ENCODE peak calls at places on chromosomes 5 and 9, in seven cellular contexts. M is heart left ventricle, C is H54, J is testis, V is H1, L is endothelial cell of umbilical vein, I is IMR-90. H is an unnamed sample.

GRCh38 chr5:137344723-137345322 is 154.3 kb downstream of the SPOCK1 start:
- DNase-seq in C (peak), I (peak), J (peak), L (peak), V (peak), M (no peak), H (peak)

GRCh38 chr9:15606667-15607472 is 54.0 kb downstream of the CCDC171 start:
- DNase-seq in M (no peak), C (peak), L (peak), V (no peak), I (peak), J (no peak), H (peak)

GRCh38 chr5:14685757-14686156 is 21.2 kb downstream of the OTULIN start:
- DNase-seq in L (peak), C (peak), V (no peak), I (peak), J (peak), M (no peak), H (peak)

GRCh38 chr9:96450613-96451544 is 910 bp downstream of the HABP4 start:
- DNase-seq in L (peak), I (peak), V (no peak), M (peak), C (peak), J (peak), H (peak)

GRCh38 chr5:120464627-120465280 is 654 bp downstream of the PRR16 start:
- DNase-seq in V (no peak), L (peak), I (peak), C (no peak), J (peak), M (peak), H (peak)

GRCh38 chr5:2517451-2517850 is 234.0 kb downstream of the IRX2 start:
- DNase-seq in M (no peak), C (no peak), J (no peak), I (no peak), V (no peak), L (no peak), H (no peak)

GRCh38 chr5:72478276-72478675 is 28.9 kb downstream of the ZNF366 start:
- DNase-seq in M (no peak), V (no peak), L (no peak), J (no peak), I (no peak), C (no peak), H (no peak)

GRCh38 chr9:20981486-20981885 is 50.0 kb downstream of the HACD4 start:
- DNase-seq in V (no peak), J (no peak), M (no peak), C (peak), I (peak), L (peak), H (no peak)

GRCh38 chr5:45521067-45521466 is 175.1 kb downstream of the HCN1 start:
- DNase-seq in M (no peak), L (peak), C (peak), J (peak), I (peak), V (peak), H (peak)

GRCh38 chr9:4540425-4540824 is 50.2 kb downstream of the SLC1A1 start:
- DNase-seq in C (no peak), V (no peak), M (no peak), L (no peak), I (no peak), J (no peak), H (no peak)

GRCh38 chr5:96562614-96563013 is 99.6 kb upstream of the CAST start:
- DNase-seq in I (peak), L (peak), J (no peak), M (no peak), V (no peak), C (peak), H (no peak)

GRCh38 chr5:122403965-122404364 is 91.9 kb downstream of the SNCAIP start:
- DNase-seq in L (no peak), M (no peak), V (no peak), I (peak), J (no peak), C (no peak), H (no peak)

GRCh38 chr9:274101-274500 is 59.4 kb downstream of the DOCK8 start:
- DNase-seq in J (no peak), L (no peak), I (no peak), M (no peak), C (no peak), V (no peak), H (no peak)

GRCh38 chr9:75378036-75378435 is 289.7 kb downstream of the OSTF1 start:
- DNase-seq in L (no peak), J (peak), M (peak), V (no peak), I (no peak), C (no peak), H (no peak)

GRCh38 chr9:114033397-114034103 is 44.5 kb downstream of the AMBP start:
- DNase-seq in L (peak), J (no peak), I (no peak), M (no peak), V (no peak), C (no peak), H (peak)

GRCh38 chr5:67147768-67148167 is 48.8 kb downstream of the CD180 start:
- DNase-seq in L (no peak), V (no peak), M (no peak), J (no peak), I (peak), C (no peak), H (no peak)

GRCh38 chr5:53023969-53024368 is 34.8 kb downstream of the ITGA2 start:
- DNase-seq in I (peak), M (no peak), J (no peak), C (no peak), L (peak), V (no peak), H (no peak)

GRCh38 chr5:78720234-78720985 is 71.8 kb upstream of the LHFPL2 start:
- DNase-seq in I (no peak), C (no peak), M (no peak), L (peak), J (no peak), V (no peak), H (no peak)

DNA sequence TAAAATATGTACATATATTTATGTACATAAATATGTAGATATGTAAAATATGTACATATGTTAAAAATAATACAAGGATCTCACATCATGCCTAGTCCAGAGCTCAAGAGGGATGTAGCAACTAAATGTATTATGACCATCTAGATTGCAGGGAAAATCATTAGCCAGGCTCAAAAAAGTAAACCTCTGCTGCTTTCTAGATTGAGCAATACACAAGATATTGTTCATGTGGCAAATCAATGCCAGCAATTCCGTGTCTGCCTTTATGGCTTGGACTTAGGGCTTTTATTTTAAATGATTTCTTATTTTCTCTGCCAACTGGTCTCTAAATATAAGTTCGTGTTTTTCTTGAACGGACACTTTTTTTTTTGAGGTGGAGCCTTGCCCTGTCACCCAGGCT is 65.2 kb downstream of the RAI14 start:
- DNase-seq in J (no peak), V (no peak), I (peak), C (no peak), M (no peak), L (no peak), H (no peak)
- TF ChIP-seq POLR2A in J (no peak), V (no peak), I (no peak), C (no peak), M (no peak), L (no peak), H (no peak)

GRCh38 chr9:126334626-126335621 is 8.3 kb downstream of the MVB12B start:
- DNase-seq in M (no peak), I (peak), C (no peak), V (no peak), L (peak), J (no peak), H (no peak)
- TF ChIP-seq POLR2A in M (no peak), I (no peak), C (no peak), V (no peak), L (peak), J (no peak), H (no peak)

GRCh38 chr5:1344975-1345838 is at the start of gene CLPTM1L:
- DNase-seq in C (peak), L (peak), I (peak), J (peak), V (peak), M (peak), H (peak)
- TF ChIP-seq POLR2A in C (peak), L (peak), I (peak), J (no peak), V (no peak), M (peak), H (peak)

GRCh38 chr5:133821889-133822288 is 146.5 kb downstream of the C5orf15 start:
- DNase-seq in I (no peak), L (no peak), M (no peak), V (no peak), C (no peak), J (no peak), H (no peak)
- TF ChIP-seq POLR2A in I (no peak), L (no peak), M (no peak), V (no peak), C (no peak), J (no peak), H (no peak)

GRCh38 chr9:92669527-92669889 is 423 bp downstream of the IPPK start:
- DNase-seq in M (no peak), I (no peak), V (no peak), L (peak), C (no peak), J (no peak), H (peak)

GRCh38 chr9:92666912-92667532 is 2.9 kb downstream of the IPPK start:
- DNase-seq in L (no peak), V (no peak), M (no peak), I (no peak), J (no peak), C (no peak), H (no peak)

GRCh38 chr9:92668746-92669526 is 995 bp downstream of the IPPK start:
- DNase-seq in V (no peak), L (peak), C (peak), I (peak), J (peak), M (no peak), H (peak)

GRCh38 chr9:92671323-92671722 is 1.4 kb upstream of the IPPK start:
- DNase-seq in V (no peak), M (no peak), J (peak), C (peak), L (peak), I (peak), H (peak)

DNA sequence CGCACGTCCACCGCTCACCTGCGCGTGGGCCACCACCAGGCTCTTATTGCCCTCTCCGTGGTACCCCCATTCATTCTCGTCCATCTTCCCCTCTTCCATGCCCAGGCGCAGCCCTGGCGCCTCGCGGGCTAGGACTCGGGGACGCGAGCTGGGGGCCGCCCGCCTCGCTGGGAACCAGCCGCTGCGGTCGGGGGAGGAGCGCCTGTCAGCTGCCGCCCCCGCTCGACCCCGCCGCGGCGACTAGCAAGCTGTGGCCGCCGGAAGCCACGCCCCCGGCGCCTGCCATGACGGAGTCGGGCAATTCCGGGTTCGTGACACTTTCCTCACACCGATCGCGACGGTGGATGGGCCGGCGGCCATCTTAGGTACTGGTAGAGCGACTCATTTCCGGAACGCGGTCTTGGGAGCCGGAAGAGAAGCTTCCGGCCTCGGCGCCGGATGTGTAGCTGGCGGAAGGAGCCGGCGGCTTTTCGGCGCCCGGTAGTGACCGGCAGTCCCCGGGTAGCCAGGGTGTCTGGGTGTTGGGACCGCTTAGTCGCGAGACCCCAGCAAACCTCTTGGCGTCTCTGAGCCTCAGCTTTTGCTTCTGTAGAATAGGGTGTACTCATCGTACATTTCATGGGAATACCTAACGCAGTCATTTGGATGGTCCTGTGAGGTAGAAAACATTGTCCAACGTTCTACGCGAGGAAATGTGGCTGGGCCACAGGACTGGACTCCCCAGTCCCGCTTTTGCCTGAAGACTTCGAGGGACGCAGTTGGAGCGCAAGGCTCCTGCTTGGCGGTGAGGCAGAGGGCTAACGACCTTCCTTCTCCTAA is at the start of gene IPPK:
- DNase-seq in M (peak), C (peak), J (peak), V (peak), L (peak), I (peak), H (peak)
- TF ChIP-seq POLR2A in M (peak), C (peak), J (no peak), V (no peak), L (peak), I (peak), H (peak)

GRCh38 chr5:10629661-10630060 is 65.8 kb downstream of the ANKRD33B start:
- DNase-seq in V (no peak), L (no peak), C (no peak), M (no peak), J (no peak), I (no peak), H (no peak)
- TF ChIP-seq POLR2A in V (no peak), L (no peak), C (no peak), M (no peak), J (no peak), I (no peak), H (no peak)

GRCh38 chr9:37507586-37508134 is 21.9 kb downstream of the POLR1E start:
- DNase-seq in J (no peak), C (no peak), L (no peak), I (no peak), M (no peak), V (no peak), H (no peak)

GRCh38 chr9:37508135-37508833 is 22.5 kb downstream of the POLR1E start:
- DNase-seq in I (no peak), L (no peak), M (no peak), V (no peak), C (no peak), J (no peak), H (no peak)

GRCh38 chr9:37499297-37499696 is 13.5 kb downstream of the POLR1E start:
- DNase-seq in C (no peak), L (no peak), I (no peak), V (no peak), M (no peak), J (no peak), H (no peak)

GRCh38 chr9:37501957-37502596 is 16.3 kb downstream of the POLR1E start:
- DNase-seq in C (no peak), M (no peak), L (no peak), V (no peak), J (no peak), I (no peak), H (no peak)

DNA sequence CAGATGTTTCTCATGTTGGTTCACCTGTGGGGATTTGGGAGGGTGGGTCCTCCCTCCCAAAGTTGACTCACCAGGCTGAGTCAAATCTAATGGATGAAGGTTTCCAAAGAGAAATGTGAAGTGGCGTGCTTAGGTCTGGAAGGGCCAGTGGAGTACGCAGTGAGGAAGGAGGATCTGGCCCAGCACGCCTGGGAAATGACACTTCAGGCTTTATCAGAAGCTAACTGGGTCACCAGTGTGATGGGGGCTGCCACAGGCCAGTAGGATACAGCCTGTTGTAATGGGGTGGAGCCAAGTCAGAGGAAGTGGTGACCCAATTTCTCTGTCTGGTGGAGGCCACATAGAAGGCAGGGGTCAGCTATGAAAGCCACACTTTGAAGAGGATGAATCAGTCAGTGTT is 18.0 kb downstream of the POLR1E start:
- DNase-seq in I (peak), L (no peak), M (no peak), J (no peak), C (no peak), V (no peak), H (no peak)
- TF ChIP-seq POLR2A in I (no peak), L (no peak), M (no peak), J (no peak), C (no peak), V (no peak), H (no peak)

DNA sequence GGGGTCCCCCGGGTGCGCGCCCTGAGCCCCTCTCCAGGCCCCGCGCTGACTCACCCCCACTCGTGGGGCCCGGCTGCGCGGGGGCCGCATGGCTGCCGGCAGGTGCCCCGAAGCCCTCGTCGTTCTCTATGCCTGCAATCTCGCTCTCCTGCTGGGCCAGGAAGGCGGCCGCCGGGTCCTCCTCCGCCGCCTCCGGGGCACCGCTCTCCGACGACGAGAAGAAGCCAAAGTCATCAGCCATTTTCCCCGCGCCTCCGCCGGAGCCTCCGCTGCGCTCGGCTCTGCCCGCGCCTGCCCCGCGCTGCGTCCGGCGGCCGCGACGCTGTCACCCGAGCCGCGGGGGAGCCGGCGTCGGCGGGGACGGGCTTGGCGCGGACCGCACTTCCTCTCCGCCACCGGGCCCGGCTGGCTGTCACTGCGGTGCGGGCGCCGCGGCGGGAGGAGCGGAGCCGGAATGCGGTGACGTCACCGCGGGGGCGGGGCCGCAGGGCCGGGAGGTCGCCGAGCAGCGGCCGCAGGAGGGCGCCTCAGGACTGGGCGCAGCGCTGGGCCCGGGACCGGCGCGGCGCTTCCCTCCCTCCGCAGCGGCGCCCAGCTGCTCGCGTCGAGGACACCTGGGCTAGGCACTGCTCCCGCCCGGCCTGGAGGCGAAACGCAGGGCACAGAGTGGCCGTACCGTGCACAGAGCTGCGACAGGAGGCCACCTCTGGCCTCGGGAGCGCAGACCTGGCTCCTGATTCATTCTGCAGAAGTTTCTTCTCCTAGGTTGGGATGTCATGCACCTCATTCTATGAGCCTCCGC is at the start of gene CLTB:
- DNase-seq in M (peak), J (peak), C (peak), I (peak), L (peak), V (peak), H (peak)
- TF ChIP-seq POLR2A in M (peak), J (peak), C (peak), I (peak), L (peak), V (no peak), H (peak)

GRCh38 chr5:23221838-23222237 is 285.6 kb upstream of the PRDM9 start:
- DNase-seq in V (no peak), J (no peak), I (no peak), M (no peak), L (no peak), C (no peak), H (no peak)

GRCh38 chr5:23223846-23224245 is 283.6 kb upstream of the PRDM9 start:
- DNase-seq in M (no peak), V (no peak), C (no peak), I (no peak), J (no peak), L (no peak), H (no peak)
- TF ChIP-seq POLR2A in M (no peak), V (no peak), C (no peak), I (no peak), J (no peak), L (no peak), H (no peak)

GRCh38 chr5:151094054-151094858 is 13.4 kb upstream of the TNIP1 start:
- DNase-seq in C (no peak), J (no peak), L (no peak), I (peak), V (no peak), M (no peak), H (no peak)
- TF ChIP-seq POLR2A in C (no peak), J (no peak), L (peak), I (no peak), V (no peak), M (no peak), H (no peak)